ENCODE peak calls at places on chromosomes 3 and 15, in five cellular contexts. U is ELF-1, W is SK-MEL-5, R is testis, L is naive B cell. C is an unnamed sample.

GRCh38 chr15:57923750-57924149 is 141.8 kb downstream of the ALDH1A2 start:
- DNase-seq in U (no peak), W (no peak), R (peak; percentile 27), L (no peak), C (no peak)

GRCh38 chr3:58356054-58356453 is 23.4 kb downstream of the PXK start:
- DNase-seq in U (no peak), W (no peak), R (no peak), L (peak; percentile 75), C (no peak)

GRCh38 chr3:89098964-89099585 is 8.3 kb upstream of the EPHA3 start:
- DNase-seq in U (peak; percentile 69), W (peak; percentile 82), R (peak; percentile 59), L (peak; percentile 47), C (peak; percentile 7)

GRCh38 chr3:155785662-155786295 is 20.3 kb downstream of the C3orf33 start:
- DNase-seq in U (no peak), W (no peak), R (no peak), L (no peak), C (no peak)

GRCh38 chr3:112598731-112599130 is 36.9 kb downstream of the SLC35A5 start:
- DNase-seq in U (no peak), W (no peak), R (no peak), L (no peak), C (no peak)

GRCh38 chr15:70792171-70792573 is 28.8 kb upstream of the UACA start:
- DNase-seq in U (no peak), W (no peak), R (no peak), L (no peak), C (peak; percentile 47)

GRCh38 chr3:42493798-42494151 is 8.7 kb upstream of the VIPR1 start:
- DNase-seq in U (no peak), W (no peak), R (no peak), L (no peak), C (no peak)

GRCh38 chr3:136177876-136178275 is 18.3 kb downstream of the MSL2 start:
- DNase-seq in U (no peak), W (no peak), R (no peak), L (no peak), C (no peak)

GRCh38 chr3:192303235-192303634 is 424.1 kb downstream of the FGF12 start:
- DNase-seq in U (no peak), W (peak; percentile 52), R (no peak), L (no peak), C (no peak)

GRCh38 chr15:100695048-100695447 is 92.7 kb downstream of the ASB7 start:
- DNase-seq in U (no peak), W (no peak), R (no peak), L (no peak), C (no peak)

GRCh38 chr3:44476181-44476599 is 1.3 kb downstream of the ZNF445 start:
- DNase-seq in U (no peak), W (no peak), R (no peak), L (no peak), C (no peak)

GRCh38 chr3:155239960-155240359 is 53.5 kb downstream of the STRIT1 start:
- DNase-seq in U (no peak), W (no peak), R (no peak), L (no peak), C (no peak)

GRCh38 chr3:46830801-46831200 is 32.4 kb downstream of the MYL3 start:
- DNase-seq in U (no peak), W (no peak), R (no peak), L (no peak), C (no peak)

GRCh38 chr3:72120806-72121778 is 336.1 kb upstream of the PROK2 start:
- DNase-seq in U (no peak), W (no peak), R (no peak), L (no peak), C (no peak)